ENCODE peak calls at places on chromosomes 2 and 18, in nine cellular contexts. V, E, F, T, B, D, H, I and Q are unnamed samples.
A peak's percentile ranks its signal among the peaks of the same experiment; 100 is the strongest.

GRCh38 chr2:53933329-53933728 is 37.5 kb downstream of the PSME4 start:
- DNase-seq in V (no peak), E (no peak), F (no peak), T (no peak), B (no peak), D (no peak), H (no peak), I (no peak), Q (no peak)

GRCh38 chr2:89763581-89764485 is 1072.4 kb downstream of the RPIA start:
- DNase-seq in V (no peak), E (no peak), F (no peak), T (no peak), B (no peak), D (no peak), H (peak; percentile 51), I (peak; percentile 11), Q (no peak)

GRCh38 chr2:74387346-74387745 is 7.2 kb upstream of the DCTN1 start:
- DNase-seq in V (no peak), E (no peak), F (peak; percentile 57), T (no peak), B (no peak), D (no peak), H (no peak), I (no peak), Q (no peak)

GRCh38 chr18:4544131-4544530 is 89.0 kb upstream of the DLGAP1 start:
- DNase-seq in V (no peak), E (no peak), F (peak; percentile 8), T (peak; percentile 4), B (no peak), D (no peak), H (no peak), I (no peak), Q (no peak)

GRCh38 chr18:62339106-62339988 is 14.2 kb downstream of the TNFRSF11A start:
- DNase-seq in V (no peak), E (no peak), F (peak; percentile 89), T (peak; percentile 37), B (no peak), D (no peak), H (peak; percentile 55), I (no peak), Q (no peak)

GRCh38 chr2:56741601-56742102 is 557.9 kb downstream of the CCDC85A start:
- DNase-seq in V (no peak), E (no peak), F (peak; percentile 97), T (peak; percentile 91), B (peak; percentile 33), D (no peak), H (no peak), I (no peak), Q (no peak)

GRCh38 chr2:150410809-150411208 is 76.7 kb downstream of the RND3 start:
- DNase-seq in V (no peak), E (no peak), F (peak; percentile 91), T (peak; percentile 35), B (no peak), D (no peak), H (no peak), I (no peak), Q (no peak)

GRCh38 chr2:57981369-57981768 is 65.2 kb upstream of the VRK2 start:
- DNase-seq in V (no peak), E (no peak), F (peak; percentile 91), T (peak; percentile 36), B (no peak), D (no peak), H (no peak), I (no peak), Q (no peak)

GRCh38 chr2:75602724-75603342 is 42.1 kb upstream of the EVA1A start:
- DNase-seq in V (no peak), E (no peak), F (peak; percentile 92), T (peak; percentile 50), B (peak; percentile 66), D (no peak), H (peak; percentile 64), I (no peak), Q (no peak)

GRCh38 chr2:42879913-42880737 is 87.7 kb upstream of the HAAO start:
- DNase-seq in V (peak; percentile 26), E (peak; percentile 66), F (peak; percentile 28), T (no peak), B (no peak), D (no peak), H (no peak), I (no peak), Q (no peak)

GRCh38 chr2:215851091-215851490 is 162.3 kb downstream of the MREG start:
- DNase-seq in V (no peak), E (no peak), F (peak; percentile 71), T (no peak), B (no peak), D (no peak), H (no peak), I (no peak), Q (no peak)

GRCh38 chr2:44889118-44889517 is 52.4 kb upstream of the SIX3 start:
- DNase-seq in V (no peak), E (no peak), F (no peak), T (no peak), B (no peak), D (no peak), H (no peak), I (no peak), Q (no peak)

GRCh38 chr2:17719562-17720371 is 33.8 kb downstream of the SMC6 start:
- DNase-seq in V (no peak), E (no peak), F (no peak), T (peak; percentile 38), B (no peak), D (no peak), H (no peak), I (no peak), Q (no peak)

GRCh38 chr2:29576231-29576630 is 345.2 kb downstream of the ALK start:
- DNase-seq in V (no peak), E (no peak), F (no peak), T (no peak), B (no peak), D (no peak), H (no peak), I (no peak), Q (no peak)

GRCh38 chr2:111054791-111055627 is 65.7 kb upstream of the BCL2L11 start:
- DNase-seq in V (no peak), E (no peak), F (peak; percentile 15), T (no peak), B (no peak), D (no peak), H (no peak), I (no peak), Q (no peak)

GRCh38 chr2:275457-275856 is 10.7 kb downstream of the ACP1 start:
- DNase-seq in V (no peak), E (no peak), F (no peak), T (no peak), B (no peak), D (no peak), H (no peak), I (no peak), Q (no peak)

GRCh38 chr2:240581811-240582210 is 4.7 kb upstream of the CAPN10 start:
- DNase-seq in V (no peak), E (no peak), F (no peak), T (no peak), B (no peak), D (no peak), H (no peak), I (no peak), Q (no peak)

GRCh38 chr2:240578488-240578887 is 8.0 kb upstream of the CAPN10 start:
- DNase-seq in V (no peak), E (no peak), F (no peak), T (no peak), B (no peak), D (no peak), H (no peak), I (no peak), Q (no peak)

GRCh38 chr2:240578110-240578450 is 8.5 kb upstream of the CAPN10 start:
- DNase-seq in V (no peak), E (no peak), F (no peak), T (no peak), B (no peak), D (no peak), H (no peak), I (no peak), Q (no peak)

GRCh38 chr2:240579071-240579762 is 7.3 kb upstream of the CAPN10 start:
- DNase-seq in V (no peak), E (no peak), F (no peak), T (no peak), B (no peak), D (no peak), H (no peak), I (no peak), Q (no peak)

GRCh38 chr2:240579771-240580614 is 6.5 kb upstream of the CAPN10 start:
- DNase-seq in V (peak; percentile 85), E (no peak), F (peak; percentile 84), T (peak; percentile 82), B (peak; percentile 83), D (no peak), H (peak; percentile 88), I (no peak), Q (peak; percentile 72)
- H3K27ac ChIP-seq in V (peak overlapping the region; percentile 45), E (peak overlapping the region; percentile 63), F (peak overlapping the region; percentile 67), T (peak overlapping the region; percentile 81), B (peak overlapping the region; percentile 95), D (no peak overlapping the region), H (peak overlapping the region; percentile 57), I (peak overlapping the region; percentile 90), Q (peak overlapping the region; percentile 59)

GRCh38 chr2:104033399-104033798 is 820.5 kb upstream of the POU3F3 start:
- DNase-seq in V (no peak), E (no peak), F (peak; percentile 22), T (peak; percentile 44), B (no peak), D (no peak), H (no peak), I (no peak), Q (no peak)
- TF ChIP-seq CTCF in V (peak; percentile 44), E (no peak), F (no peak), T (peak; percentile 55), B (no peak), D (peak; percentile 38), H (peak; percentile 35), I (no peak), Q (no peak)

DNA sequence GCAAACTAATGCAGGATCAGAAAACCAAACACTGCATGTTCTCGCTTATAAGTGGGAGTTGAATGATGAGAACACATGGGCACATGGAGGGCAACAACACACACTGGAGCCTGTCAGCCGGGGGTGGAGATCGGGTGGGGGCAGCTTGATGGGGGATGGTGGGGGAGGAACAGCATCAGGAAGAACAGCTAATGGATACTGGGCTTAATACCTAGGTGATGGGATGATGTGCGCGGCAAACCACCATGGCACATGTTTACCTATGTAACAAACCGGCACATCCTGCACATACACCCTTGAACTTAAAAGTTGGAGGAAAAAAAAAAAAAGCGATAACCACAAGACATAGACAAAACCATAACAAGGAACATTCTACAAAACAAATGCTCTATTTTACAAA is 10.4 kb downstream of the CHMP3 start:
- DNase-seq in V (no peak), E (no peak), F (no peak), T (no peak), B (no peak), D (no peak), H (no peak), I (no peak), Q (no peak)
- H3K9me3 ChIP-seq in V (no peaks in the 10 kb centered on the region), E (no peaks in the 10 kb centered on the region), F (no peaks in the 10 kb centered on the region), T (peaks cover 7% of the 10 kb centered on the region), B (peaks cover 18% of the 10 kb centered on the region), D (peaks cover 37% of the 10 kb centered on the region), H (no peaks in the 10 kb centered on the region), I (no peaks in the 10 kb centered on the region), Q (no peaks in the 10 kb centered on the region)

DNA sequence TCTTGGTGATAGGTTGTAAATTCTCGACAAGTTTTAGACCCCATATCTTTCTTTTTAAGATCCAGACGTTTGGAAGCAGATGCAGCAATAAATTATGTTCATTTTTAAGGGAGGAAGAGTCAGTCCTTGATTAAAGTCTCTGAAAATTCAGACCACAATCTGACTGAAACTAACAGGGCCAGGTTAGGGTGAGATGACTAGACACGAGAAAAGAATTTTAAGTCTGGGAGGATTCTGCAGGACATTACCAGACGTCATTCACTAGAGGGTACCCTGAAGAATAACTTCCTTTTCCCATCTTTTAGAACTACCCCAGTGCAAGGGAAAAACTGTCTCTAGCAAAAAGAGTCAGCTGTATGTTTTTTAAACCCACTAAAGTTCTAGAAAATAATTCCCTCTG is 16.1 kb downstream of the WIPF1 start:
- DNase-seq in V (no peak), E (no peak), F (no peak), T (no peak), B (no peak), D (no peak), H (no peak), I (no peak), Q (no peak)
- H3K27ac ChIP-seq in V (no peak overlapping the region), E (peak overlapping the region; percentile 55), F (no peak overlapping the region), T (no peak overlapping the region), B (no peak overlapping the region), D (no peak overlapping the region), H (no peak overlapping the region), I (peak overlapping the region; percentile 79), Q (peak overlapping the region; percentile 39)